ENCODE peak calls at places on chromosomes 4 and X, in seven cellular contexts. D is SK-N-SH, G is HCT116, U is K562, R is HepG2, A is H1, P is GM12878. H is an unnamed sample. For H3K4me1, the result is how much of the 10 kb centered on the place peaks cover.

GRCh38 chrX:86023806-86024205 is 23.6 kb downstream of the CHM start:
- DNase-seq in D (no peak), G (no peak), U (no peak), R (no peak), A (no peak), P (no peak), H (no peak)

GRCh38 chr4:95693594-95693993 is 144.8 kb upstream of the UNC5C start:
- DNase-seq in D (no peak), G (peak), U (no peak), R (no peak), A (peak), P (no peak), H (peak)

GRCh38 chr4:99945718-99946345 is 586 bp downstream of the DNAJB14 start:
- DNase-seq in D (peak), G (no peak), U (peak), R (peak), A (no peak), P (no peak), H (peak)

GRCh38 chrX:65644621-65645287 is 22.7 kb upstream of the MSN start:
- DNase-seq in D (peak), G (peak), U (peak), R (no peak), A (no peak), P (no peak), H (peak)

GRCh38 chr4:110231869-110232268 is 33.5 kb upstream of the ELOVL6 start:
- DNase-seq in D (no peak), G (no peak), U (no peak), R (peak), A (no peak), P (no peak), H (no peak)

GRCh38 chrX:103360092-103360491 is 3.8 kb downstream of the TCEAL9 start:
- DNase-seq in D (peak), G (no peak), U (peak), R (no peak), A (no peak), P (no peak), H (peak)

GRCh38 chrX:148134578-148134977 is 153.4 kb downstream of the FMR1NB start:
- DNase-seq in D (no peak), G (no peak), U (no peak), R (no peak), A (no peak), P (no peak), H (no peak)

GRCh38 chr4:88522702-88523324 is 763 bp downstream of the PYURF start:
- DNase-seq in D (peak), G (no peak), U (peak), R (peak), A (no peak), P (no peak), H (peak)

GRCh38 chr4:110484767-110485166 is 8.8 kb downstream of the ENPEP start:
- DNase-seq in D (no peak), G (no peak), U (no peak), R (no peak), A (no peak), P (no peak), H (peak)

GRCh38 chr4:37781134-37781455 is 45.4 kb upstream of the PGM2 start:
- DNase-seq in D (no peak), G (no peak), U (no peak), R (no peak), A (no peak), P (no peak), H (no peak)

GRCh38 chr4:171432536-171432935 is 380.7 kb upstream of the GALNTL6 start:
- DNase-seq in D (no peak), G (no peak), U (no peak), R (no peak), A (no peak), P (no peak), H (no peak)

GRCh38 chr4:158211288-158211687 is 1.0 kb downstream of the TMEM144 start:
- DNase-seq in D (no peak), G (no peak), U (no peak), R (peak), A (no peak), P (no peak), H (peak)

GRCh38 chrX:97751735-97752134 is 868.0 kb downstream of the RPA4 start:
- DNase-seq in D (no peak), G (no peak), U (no peak), R (no peak), A (no peak), P (no peak), H (no peak)

GRCh38 chrX:27575565-27575964 is 14.6 kb upstream of the DCAF8L2 start:
- DNase-seq in D (no peak), G (no peak), U (no peak), R (no peak), A (no peak), P (no peak), H (peak)

GRCh38 chr4:98430708-98431403 is 169.7 kb downstream of the RAP1GDS1 start:
- DNase-seq in D (no peak), G (peak), U (no peak), R (no peak), A (no peak), P (no peak), H (no peak)

GRCh38 chr4:26326791-26327190 is 6.0 kb downstream of the RBPJ start:
- DNase-seq in D (no peak), G (no peak), U (no peak), R (no peak), A (no peak), P (no peak), H (no peak)

GRCh38 chr4:47816748-47817147 is 21.1 kb downstream of the CORIN start:
- DNase-seq in D (no peak), G (no peak), U (no peak), R (no peak), A (no peak), P (no peak), H (no peak)

GRCh38 chr4:69713593-69713992 is 46.8 kb downstream of the SULT1B1 start:
- DNase-seq in D (no peak), G (no peak), U (no peak), R (peak), A (no peak), P (no peak), H (no peak)

GRCh38 chr4:82748781-82749504 is 49.7 kb downstream of the SCD5 start:
- DNase-seq in D (no peak), G (no peak), U (no peak), R (no peak), A (no peak), P (no peak), H (no peak)

GRCh38 chr4:79756496-79756895 is 316.5 kb downstream of the ANTXR2 start:
- DNase-seq in D (no peak), G (no peak), U (no peak), R (no peak), A (no peak), P (no peak), H (no peak)

GRCh38 chr4:158033416-158033863 is 139.4 kb downstream of the GASK1B start:
- DNase-seq in D (no peak), G (no peak), U (no peak), R (peak), A (no peak), P (no peak), H (peak)

GRCh38 chr4:21790437-21791029 is 158.0 kb downstream of the KCNIP4 start:
- DNase-seq in D (peak), G (peak), U (peak), R (no peak), A (no peak), P (no peak), H (peak)

GRCh38 chr4:79875500-79875899 is 197.5 kb downstream of the ANTXR2 start:
- DNase-seq in D (no peak), G (no peak), U (no peak), R (no peak), A (no peak), P (no peak), H (no peak)

GRCh38 chr4:147578057-147578476 is 39.1 kb upstream of the TMEM184C start:
- DNase-seq in D (peak), G (peak), U (no peak), R (peak), A (no peak), P (no peak), H (peak)

GRCh38 chr4:147581601-147582350 is 35.4 kb upstream of the TMEM184C start:
- DNase-seq in D (no peak), G (no peak), U (peak), R (no peak), A (no peak), P (no peak), H (no peak)

GRCh38 chr4:147576084-147576483 is 41.1 kb upstream of the TMEM184C start:
- DNase-seq in D (no peak), G (no peak), U (no peak), R (no peak), A (no peak), P (no peak), H (no peak)

GRCh38 chr4:147580396-147580795 is 36.8 kb upstream of the TMEM184C start:
- DNase-seq in D (no peak), G (no peak), U (no peak), R (no peak), A (no peak), P (no peak), H (peak)

DNA sequence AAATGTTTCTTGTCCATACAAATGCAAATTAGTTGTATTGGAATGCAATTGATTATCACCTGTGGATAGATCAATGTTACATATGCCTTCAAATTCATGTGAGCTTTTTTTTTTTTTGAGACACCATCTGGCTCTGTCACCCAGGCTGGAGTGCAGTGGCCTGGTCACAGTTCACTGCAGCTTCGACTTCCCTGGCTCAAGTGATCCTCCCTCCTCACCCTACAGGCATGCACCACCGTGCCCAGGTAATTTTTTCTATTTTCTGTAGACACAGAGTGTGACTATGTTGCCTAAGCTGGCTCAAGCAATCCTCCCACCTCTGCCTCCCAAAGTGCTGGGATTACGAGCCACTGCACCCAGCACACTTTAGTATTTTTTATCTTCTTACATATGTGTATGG is 38.6 kb upstream of the TMEM184C start:
- DNase-seq in D (no peak), G (no peak), U (no peak), R (no peak), A (no peak), P (no peak), H (no peak)
- TF ChIP-seq MAX in D (no peak), G (no peak), U (no peak), R (no peak), A (no peak), P (no peak), H (no peak)

GRCh38 chrX:8147216-8147615 is 23.9 kb downstream of the VCX2 start:
- DNase-seq in D (no peak), G (no peak), U (no peak), R (no peak), A (no peak), P (no peak), H (no peak)

GRCh38 chrX:8139713-8140112 is 31.4 kb downstream of the VCX2 start:
- DNase-seq in D (no peak), G (no peak), U (no peak), R (no peak), A (no peak), P (no peak), H (no peak)

GRCh38 chrX:8140986-8141385 is 30.1 kb downstream of the VCX2 start:
- DNase-seq in D (no peak), G (no peak), U (no peak), R (no peak), A (no peak), P (no peak), H (no peak)

GRCh38 chrX:8144925-8145324 is 26.1 kb downstream of the VCX2 start:
- DNase-seq in D (no peak), G (no peak), U (no peak), R (no peak), A (no peak), P (no peak), H (no peak)
- H3K4me1 ChIP-seq in D (under half), G (under half), U (under half), R (under half), A (under half), P (under half), H (under half)

GRCh38 chr4:20037745-20038144 is 214.0 kb upstream of the SLIT2 start:
- DNase-seq in D (no peak), G (no peak), U (no peak), R (no peak), A (no peak), P (no peak), H (no peak)
- H2AFZ ChIP-seq in D (no peak), G (no peak), U (no peak), R (no peak), A (no peak), P (no peak), H (peak)

GRCh38 chrX:63754141-63754859 is 30.7 kb downstream of the ARHGEF9 start:
- DNase-seq in D (no peak), G (no peak), U (no peak), R (no peak), A (no peak), P (no peak), H (peak)
- TF ChIP-seq MAX in D (no peak), G (no peak), U (no peak), R (no peak), A (no peak), P (no peak), H (no peak)

GRCh38 chr4:57098415-57098814 is 11.8 kb downstream of the IGFBP7 start:
- DNase-seq in D (no peak), G (no peak), U (no peak), R (no peak), A (no peak), P (no peak), H (no peak)
- H3K4me1 ChIP-seq in D (under half), G (under half), U (under half), R (under half), A (under half), P (under half), H (under half)

GRCh38 chrX:32937043-32937442 is 274.3 kb downstream of the DMD start:
- DNase-seq in D (no peak), G (no peak), U (no peak), R (no peak), A (no peak), P (no peak), H (no peak)
- H2AFZ ChIP-seq in D (no peak), G (no peak), U (no peak), R (no peak), A (no peak), P (no peak), H (no peak)

DNA sequence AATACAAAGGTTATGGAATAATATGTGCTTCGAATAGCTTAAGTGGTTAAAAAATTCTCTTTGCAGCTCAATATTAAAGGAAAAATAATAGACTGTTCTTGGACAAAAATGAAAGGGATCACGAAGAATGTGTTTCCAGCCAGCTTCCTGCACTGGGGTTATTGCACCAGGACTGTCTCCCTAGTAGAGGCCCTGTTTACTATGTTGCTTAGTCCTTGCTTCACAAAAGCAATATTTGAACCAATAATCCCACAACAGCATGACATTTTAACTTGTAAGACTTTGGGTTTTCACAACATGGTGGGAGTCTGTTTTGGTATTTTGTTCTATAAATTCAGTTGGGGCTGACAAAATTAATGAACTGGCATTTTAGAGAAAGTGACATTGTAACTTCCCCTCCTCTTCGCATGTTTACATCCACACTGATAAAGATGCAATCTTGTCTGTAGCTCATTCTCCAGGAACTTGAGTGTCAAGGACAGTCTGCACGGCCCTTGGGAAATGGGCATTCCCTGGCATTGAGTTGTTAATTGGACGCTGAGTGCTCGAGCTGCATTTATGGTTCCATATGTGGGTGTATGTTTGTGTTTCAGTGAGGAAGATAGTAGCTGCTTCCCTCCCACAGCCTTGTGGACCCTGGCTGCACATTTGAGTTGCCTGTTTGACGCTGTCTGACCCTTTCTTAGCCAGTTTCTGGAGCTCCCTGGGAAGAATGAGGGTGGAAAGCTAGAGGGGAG is 39.1 kb downstream of the SHROOM2 start:
- DNase-seq in D (no peak), G (no peak), U (no peak), R (no peak), A (no peak), P (no peak), H (peak)
- TF ChIP-seq MAX in D (no peak), G (no peak), U (no peak), R (no peak), A (no peak), P (no peak), H (no peak)

GRCh38 chr4:153645183-153645582 is 38.9 kb upstream of the TLR2 start:
- DNase-seq in D (no peak), G (no peak), U (peak), R (no peak), A (no peak), P (no peak), H (no peak)

GRCh38 chr4:153651041-153651960 is 32.8 kb upstream of the TLR2 start:
- DNase-seq in D (no peak), G (no peak), U (no peak), R (no peak), A (no peak), P (no peak), H (no peak)

GRCh38 chr4:153649572-153649991 is 34.5 kb upstream of the TLR2 start:
- DNase-seq in D (no peak), G (peak), U (no peak), R (peak), A (no peak), P (no peak), H (peak)

GRCh38 chr4:153651961-153652784 is 31.9 kb upstream of the TLR2 start:
- DNase-seq in D (no peak), G (no peak), U (no peak), R (no peak), A (no peak), P (no peak), H (no peak)

GRCh38 chr4:153647975-153648374 is 36.1 kb upstream of the TLR2 start:
- DNase-seq in D (no peak), G (no peak), U (no peak), R (no peak), A (no peak), P (no peak), H (no peak)
- H3K4me1 ChIP-seq in D (under half), G (under half), U (under half), R (under half), A (under half), P (under half), H (under half)

H was measured in endothelial cell of umbilical vein.